ENCODE peak calls at places on chromosomes 2 and 18, in four cellular contexts. Q is GM23248, O is hepatocyte, Y is HCT116. J is an unnamed sample.
A peak's percentile ranks its signal among the peaks of the same experiment; 100 is the strongest.

GRCh38 chr18:62999921-63000320 is 284.6 kb downstream of the PHLPP1 start:
- DNase-seq in Y (no peak), O (no peak), Q (peak; percentile 7), J (no peak)

GRCh38 chr2:74756356-74756890 is 77.5 kb upstream of the HK2 start:
- DNase-seq in O (no peak), Y (no peak), Q (no peak), J (no peak)

GRCh38 chr2:133417410-133417809 is 150.9 kb downstream of the NCKAP5 start:
- DNase-seq in Y (no peak), Q (no peak), O (no peak), J (no peak)

GRCh38 chr2:30926606-30927005 is 119.4 kb upstream of the CAPN13 start:
- DNase-seq in Y (no peak), O (no peak), Q (no peak), J (no peak)

GRCh38 chr2:13009027-13009426 is 292.3 kb downstream of the TRIB2 start:
- DNase-seq in Q (peak; percentile 49), O (no peak), Y (no peak), J (no peak)

GRCh38 chr2:164761737-164762460 is 79.7 kb downstream of the COBLL1 start:
- DNase-seq in Y (no peak), Q (no peak), O (no peak), J (no peak)

GRCh38 chr2:38443021-38443541 is 66.0 kb upstream of the ATL2 start:
- DNase-seq in Y (peak; percentile 19), O (peak; percentile 46), Q (peak; percentile 38), J (no peak)

GRCh38 chr2:156476516-156477206 is 40.5 kb downstream of the GPD2 start:
- DNase-seq in Y (no peak), Q (peak; percentile 73), O (no peak), J (no peak)

GRCh38 chr2:216445489-216445888 is 33.2 kb downstream of the SMARCAL1 start:
- DNase-seq in Y (no peak), O (no peak), Q (no peak), J (no peak)

GRCh38 chr18:67665266-67665665 is 148.7 kb upstream of the DSEL start:
- DNase-seq in Q (peak; percentile 78), O (no peak), Y (no peak), J (no peak)

GRCh38 chr2:31736695-31737454 is 156.1 kb upstream of the SRD5A2 start:
- DNase-seq in Y (no peak), Q (no peak), O (no peak), J (no peak)

GRCh38 chr2:142044168-142044567 is 86.6 kb downstream of the LRP1B start:
- DNase-seq in Y (no peak), Q (no peak), O (no peak), J (no peak)

GRCh38 chr2:60873381-60873780 is 8.0 kb upstream of the REL start:
- DNase-seq in Y (no peak), Q (no peak), O (no peak), J (no peak)

GRCh38 chr2:189159273-189159672 is 20.3 kb downstream of the COL5A2 start:
- DNase-seq in O (no peak), Q (no peak), Y (no peak), J (no peak)

GRCh38 chr2:197813093-197813787 is 8.8 kb downstream of the PLCL1 start:
- DNase-seq in O (peak; percentile 37), Y (peak; percentile 12), Q (peak; percentile 79), J (no peak)

GRCh38 chr2:85936421-85937068 is 47.8 kb upstream of the ST3GAL5 start:
- DNase-seq in Q (no peak), O (no peak), Y (no peak), J (no peak)

GRCh38 chr2:128736689-128737545 is 418.2 kb upstream of the HS6ST1 start:
- DNase-seq in O (peak; percentile 85), Y (peak; percentile 54), Q (peak; percentile 75), J (peak; percentile 88)

GRCh38 chr2:159744363-159744762 is 32.1 kb downstream of the MARCHF7 start:
- DNase-seq in O (no peak), Y (no peak), Q (no peak), J (no peak)

GRCh38 chr2:9333591-9334171 is 89.6 kb downstream of the ITGB1BP1 start:
- DNase-seq in O (peak; percentile 84), Q (peak; percentile 92), Y (peak; percentile 53), J (peak; percentile 12)

GRCh38 chr2:239298126-239298804 is 102.6 kb downstream of the HDAC4 start:
- DNase-seq in O (no peak), Y (no peak), Q (peak; percentile 48), J (peak; percentile 95)

GRCh38 chr18:13520306-13520705 is 206.1 kb downstream of the FAM210A start:
- DNase-seq in Y (no peak), O (no peak), Q (no peak), J (no peak)

GRCh38 chr2:12262681-12263436 is 453.9 kb upstream of the TRIB2 start:
- DNase-seq in O (no peak), Q (peak; percentile 60), Y (no peak), J (no peak)

GRCh38 chr2:65431417-65432226 is 777 bp downstream of the SPRED2 start:
- DNase-seq in Y (no peak), O (peak; percentile 68), Q (peak; percentile 77), J (peak; percentile 73)

GRCh38 chr2:54106631-54107454 is 8.6 kb upstream of the ACYP2 start:
- DNase-seq in O (peak; percentile 73), Q (peak; percentile 80), Y (peak; percentile 53), J (peak; percentile 65)

GRCh38 chr2:188403676-188404075 is 112.0 kb downstream of the GULP1 start:
- DNase-seq in Y (no peak), O (no peak), Q (no peak), J (no peak)

DNA sequence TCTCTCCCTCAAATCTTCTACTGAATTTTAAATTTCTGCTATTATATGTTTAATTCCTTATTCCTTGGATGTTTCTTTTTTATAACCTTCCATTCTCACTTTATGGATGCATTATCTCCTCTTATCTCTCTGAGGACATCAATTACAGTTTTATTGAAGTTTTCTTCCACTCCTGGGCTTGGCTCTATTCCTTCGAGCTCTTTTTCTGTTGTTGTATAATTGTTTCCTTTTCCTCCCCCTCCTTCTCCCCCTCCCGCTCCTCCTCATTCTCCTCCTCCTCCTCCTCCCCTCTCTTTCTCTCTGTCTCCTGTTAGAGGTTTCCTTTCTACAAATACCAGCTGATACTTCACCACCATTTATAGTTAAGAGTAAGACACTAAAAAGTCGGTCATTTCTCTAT is 209.8 kb downstream of the ZBTB7C start:
- DNase-seq in Q (no peak), O (no peak), Y (no peak), J (no peak)
- TF ChIP-seq EZH2 in Q (no peak), O (no peak), Y (no peak), J (no peak)

GRCh38 chr2:233803292-233803911 is 25.3 kb downstream of the MROH2A start:
- DNase-seq in Y (no peak), O (no peak), Q (no peak), J (no peak)
- H3K4me2 ChIP-seq in Y (no peak overlapping the region), O (no peak overlapping the region), Q (no peak overlapping the region), J (no peak overlapping the region)

GRCh38 chr2:172084734-172085459 is 410 bp upstream of the DLX1 start:
- DNase-seq in Q (peak; percentile 99), Y (peak; percentile 74), O (peak; percentile 88), J (peak; percentile 88)

GRCh38 chr2:172087191-172087779 is 2.0 kb downstream of the DLX1 start:
- DNase-seq in Q (peak; percentile 54), Y (no peak), O (no peak), J (no peak)

GRCh38 chr2:172085460-172086159 is at the start of gene DLX1:
- DNase-seq in O (no peak), Q (no peak), Y (no peak), J (no peak)

GRCh38 chr2:172087780-172088244 is 2.5 kb downstream of the DLX1 start:
- DNase-seq in Y (no peak), Q (peak; percentile 63), O (no peak), J (no peak)

GRCh38 chr2:172086349-172087190 is 1.3 kb downstream of the DLX1 start:
- DNase-seq in Y (no peak), Q (peak; percentile 65), O (peak; percentile 54), J (no peak)
- H2AFZ ChIP-seq in Y (no peak overlapping the region), Q (peak overlapping the region; percentile 90), O (peak overlapping the region; percentile 55), J (no peak overlapping the region)

DNA sequence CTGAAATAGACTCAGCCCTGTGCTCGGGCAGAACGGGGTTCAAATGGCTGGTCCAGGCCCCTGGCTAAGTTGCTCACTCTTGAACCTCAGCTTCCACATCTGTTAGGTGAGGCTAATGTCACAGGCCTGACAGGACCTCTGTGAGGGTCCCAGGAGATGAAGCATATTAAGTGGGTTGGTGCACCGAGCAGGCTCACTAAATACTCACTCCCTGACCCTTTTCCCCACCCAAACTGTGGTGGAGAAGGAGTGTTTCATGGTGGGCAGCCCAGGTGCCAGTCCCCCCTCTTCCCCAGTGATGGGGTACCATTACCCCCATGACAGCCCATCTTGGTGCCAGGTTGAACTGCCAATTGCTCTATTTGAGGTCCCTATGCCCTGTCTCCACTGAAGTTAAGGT is 286.0 kb downstream of the MYCN start:
- DNase-seq in Y (no peak), O (no peak), Q (no peak), J (no peak)
- TF ChIP-seq EZH2 in Y (no peak), O (no peak), Q (no peak), J (no peak)